ENCODE peak calls at places on chromosomes 3 and 15, in five cellular contexts. A, V, D, G and R are unnamed samples.

GRCh38 chr3:20083953-20084352 is 43.7 kb downstream of the KAT2B start:
- DNase-seq in G (no peak), V (no peak), A (no peak), D (no peak), R (no peak)

GRCh38 chr3:77189258-77189657 is 149.4 kb downstream of the ROBO2 start:
- DNase-seq in D (no peak), A (no peak), G (no peak), V (no peak), R (no peak)

GRCh38 chr3:82834098-82834497 is 1072.7 kb upstream of the GBE1 start:
- DNase-seq in V (no peak), A (no peak), G (no peak), D (no peak), R (no peak)

GRCh38 chr3:110711851-110712396 is 359.7 kb upstream of the NECTIN3 start:
- DNase-seq in D (no peak), G (no peak), A (no peak), V (no peak), R (peak; percentile 37)

GRCh38 chr3:189389346-189389745 is 217.6 kb downstream of the TPRG1 start:
- DNase-seq in D (no peak), V (no peak), G (no peak), A (no peak), R (no peak)

GRCh38 chr3:59790241-59790640 is 740.4 kb upstream of the CFAP20DC start:
- DNase-seq in D (no peak), A (no peak), G (no peak), V (no peak), R (no peak)

GRCh38 chr3:112598731-112599130 is 36.9 kb downstream of the SLC35A5 start:
- DNase-seq in D (no peak), V (no peak), G (no peak), A (no peak), R (no peak)

GRCh38 chr15:67039349-67040075 is 25.9 kb upstream of the SMAD3 start:
- DNase-seq in A (no peak), G (no peak), D (no peak), V (peak; percentile 39), R (no peak)

GRCh38 chr3:182115328-182116045 is 403.8 kb downstream of the SOX2 start:
- DNase-seq in D (no peak), A (no peak), G (no peak), V (no peak), R (no peak)

GRCh38 chr15:83504365-83504764 is 57.2 kb downstream of the SH3GL3 start:
- DNase-seq in D (no peak), A (no peak), V (no peak), G (no peak), R (no peak)

GRCh38 chr15:92725171-92725570 is 69.6 kb upstream of the FAM174B start:
- DNase-seq in V (no peak), G (no peak), D (no peak), A (no peak), R (no peak)

GRCh38 chr3:9185701-9186100 is 63.7 kb downstream of the SRGAP3 start:
- DNase-seq in G (no peak), V (no peak), A (no peak), D (no peak), R (no peak)

GRCh38 chr3:127595303-127595702 is 2.9 kb upstream of the MCM2 start:
- DNase-seq in V (peak; percentile 45), D (no peak), G (no peak), A (no peak), R (no peak)

GRCh38 chr3:62567097-62568021 is 194.0 kb upstream of the FEZF2 start:
- DNase-seq in G (no peak), A (no peak), V (no peak), D (no peak), R (peak; percentile 79)

GRCh38 chr3:114878119-114878839 is 268.8 kb downstream of the ZBTB20 start:
- DNase-seq in D (no peak), G (no peak), A (peak; percentile 12), V (no peak), R (peak; percentile 81)

GRCh38 chr3:43086460-43087165 is 19.3 kb downstream of the POMGNT2 start:
- DNase-seq in G (no peak), D (no peak), A (no peak), V (no peak), R (peak; percentile 4)

GRCh38 chr15:96296264-96296663 is 34.2 kb upstream of the NR2F2 start:
- DNase-seq in A (no peak), G (no peak), V (no peak), D (no peak), R (peak; percentile 95)

GRCh38 chr3:14768881-14769280 is 49.9 kb upstream of the FGD5 start:
- DNase-seq in V (no peak), A (no peak), G (no peak), D (no peak), R (no peak)

GRCh38 chr15:38531509-38531908 is 33.1 kb downstream of the RASGRP1 start:
- DNase-seq in G (no peak), A (no peak), V (no peak), D (no peak), R (peak; percentile 47)

GRCh38 chr3:9809615-9810356 is at the start of gene TTLL3:
- DNase-seq in A (peak; percentile 60), D (no peak), G (peak; percentile 87), V (peak; percentile 46), R (peak; percentile 36)

GRCh38 chr15:20353966-20354883 is 187.4 kb downstream of the GOLGA6L6 start:
- DNase-seq in A (peak; percentile 14), G (no peak), D (no peak), V (no peak), R (no peak)

GRCh38 chr3:5787863-5788488 is 600.5 kb downstream of the EDEM1 start:
- DNase-seq in A (no peak), G (peak; percentile 22), D (no peak), V (no peak), R (no peak)

GRCh38 chr3:120555661-120556509 is 40.3 kb upstream of the NDUFB4 start:
- DNase-seq in A (no peak), D (no peak), V (no peak), G (no peak), R (no peak)

GRCh38 chr3:50154476-50154839 is 666 bp upstream of the SEMA3F start:
- DNase-seq in D (no peak), V (peak; percentile 42), G (peak; percentile 87), A (no peak), R (no peak)

GRCh38 chr3:114899186-114899931 is 247.7 kb downstream of the ZBTB20 start:
- DNase-seq in A (peak; percentile 88), V (no peak), D (no peak), G (no peak), R (no peak)

GRCh38 chr3:182182531-182182968 is 470.8 kb downstream of the SOX2 start:
- DNase-seq in A (no peak), D (peak; percentile 11), G (no peak), V (no peak), R (no peak)

GRCh38 chr15:77734306-77734705 is 101.6 kb upstream of the LINGO1 start:
- DNase-seq in G (no peak), A (no peak), V (peak; percentile 32), D (no peak), R (no peak)

GRCh38 chr3:124812291-124813265 is 74.6 kb downstream of the ITGB5 start:
- DNase-seq in D (no peak), G (no peak), A (peak; percentile 91), V (peak; percentile 66), R (peak; percentile 99)

DNA sequence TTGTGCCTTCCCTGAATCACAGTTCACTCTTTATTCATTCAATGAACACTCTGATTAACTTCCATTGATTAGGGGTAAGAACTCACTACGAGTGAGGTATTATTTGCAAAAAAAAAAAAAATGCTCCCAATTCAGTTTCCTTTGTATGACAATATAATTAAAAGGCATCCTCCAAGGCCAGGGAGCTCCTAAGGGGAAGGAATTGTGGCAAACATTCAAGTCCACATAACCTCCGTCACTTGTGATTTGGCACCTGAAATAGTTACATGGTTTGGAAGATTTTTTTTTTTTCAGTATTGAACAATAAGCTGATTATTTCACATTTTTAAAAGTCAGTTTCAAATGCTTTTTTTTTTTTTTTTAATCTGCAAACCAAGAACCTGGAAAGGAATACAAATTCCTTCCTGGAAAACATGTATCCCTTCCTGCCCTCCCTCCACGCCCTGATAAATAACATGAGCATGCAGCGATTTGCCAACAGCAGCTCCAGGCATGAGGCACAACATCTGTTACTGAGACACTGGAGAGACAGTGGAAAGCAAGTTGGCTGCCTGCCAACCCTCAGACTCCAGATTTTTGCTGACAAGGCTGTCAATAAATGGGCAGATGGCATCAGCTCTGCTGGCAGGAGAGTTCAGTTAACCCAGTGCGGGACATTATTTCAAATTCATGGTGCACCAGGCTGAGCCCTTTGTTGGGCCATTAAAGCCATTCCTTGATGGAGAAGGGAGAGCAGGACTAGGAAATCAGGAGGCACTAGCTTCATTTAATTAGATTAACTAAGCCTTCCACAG is 293.5 kb downstream of the MEX3B start:
- DNase-seq in V (no peak), D (no peak), A (no peak), G (peak; percentile 75), R (peak; percentile 15)
- TF ChIP-seq RCOR1 in V (no peak), D (no peak), A (no peak), G (peak; percentile 90), R (no peak)

GRCh38 chr3:171056528-171056927 is 30.0 kb upstream of the SLC2A2 start:
- DNase-seq in G (no peak), D (no peak), A (peak; percentile 26), V (no peak), R (peak; percentile 81)
- TF ChIP-seq RCOR1 in G (no peak), D (no peak), A (no peak), V (no peak), R (no peak)

GRCh38 chr3:129609591-129610169 is 3.2 kb upstream of the PLXND1 start:
- DNase-seq in D (no peak), G (no peak), A (no peak), V (no peak), R (peak; percentile 61)
- TF ChIP-seq RCOR1 in D (no peak), G (no peak), A (no peak), V (no peak), R (no peak)

GRCh38 chr3:123369085-123369484 is 79.8 kb downstream of the ADCY5 start:
- DNase-seq in D (no peak), A (no peak), V (no peak), G (no peak), R (no peak)

GRCh38 chr3:123370819-123371218 is 78.1 kb downstream of the ADCY5 start:
- DNase-seq in D (no peak), A (no peak), G (no peak), V (no peak), R (no peak)

GRCh38 chr3:123361019-123361418 is 87.9 kb downstream of the ADCY5 start:
- DNase-seq in V (no peak), D (no peak), A (no peak), G (no peak), R (no peak)

GRCh38 chr3:123367467-123368154 is 81.3 kb downstream of the ADCY5 start:
- DNase-seq in G (no peak), D (no peak), V (no peak), A (no peak), R (no peak)

DNA sequence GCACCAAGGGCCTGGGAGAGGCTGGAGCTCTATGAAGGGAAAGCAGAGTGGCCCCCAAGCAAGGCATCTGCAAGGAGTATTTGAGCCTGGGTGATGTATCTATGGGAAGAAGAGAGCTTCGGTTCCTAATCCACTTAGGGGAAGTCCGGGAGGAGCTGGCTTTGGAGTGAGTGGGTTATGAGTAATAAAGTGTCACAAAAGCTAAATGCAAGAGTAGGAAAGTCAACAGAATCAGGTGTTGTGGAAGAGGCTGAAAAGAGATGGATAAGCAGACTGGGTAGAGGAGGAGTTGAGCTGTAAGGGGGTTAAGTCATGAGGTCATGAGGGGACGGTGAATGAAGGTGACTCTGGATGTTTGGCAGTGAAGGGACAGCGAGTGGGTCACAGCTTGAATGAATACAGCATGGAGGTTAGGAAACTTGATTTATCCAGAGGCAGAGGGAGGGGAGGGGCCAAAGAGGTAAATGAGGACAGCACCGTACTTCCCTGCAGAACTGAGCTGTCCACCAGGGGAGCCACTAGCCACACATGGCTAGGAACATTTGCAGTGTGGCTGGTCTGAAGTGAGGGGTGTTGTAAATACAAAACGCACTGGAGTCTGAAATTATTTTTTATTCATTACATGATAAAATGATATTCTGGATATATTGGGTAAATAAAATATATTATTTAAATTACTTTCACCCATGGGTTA is 83.3 kb downstream of the ADCY5 start:
- DNase-seq in D (no peak), V (peak; percentile 56), A (peak; percentile 42), G (peak; percentile 56), R (peak; percentile 21)
- TF ChIP-seq RCOR1 in D (no peak), V (no peak), A (no peak), G (no peak), R (no peak)